ENCODE peak calls at places on chromosomes 13 and 19, in seven cellular contexts. M, P, B, I, F, D and J are unnamed samples.

GRCh38 chr13:30105381-30105780 is 202.0 kb downstream of the KATNAL1 start:
- DNase-seq in M (no peak), P (no peak), B (no peak), I (no peak), F (no peak), D (no peak), J (no peak)

GRCh38 chr13:33723365-33723764 is 94.6 kb upstream of the RFC3 start:
- DNase-seq in M (no peak), P (peak; percentile 12), B (no peak), I (no peak), F (no peak), D (no peak), J (no peak)

GRCh38 chr19:18477974-18478373 is 40.0 kb upstream of the ISYNA1 start:
- DNase-seq in M (no peak), P (no peak), B (no peak), I (no peak), F (no peak), D (no peak), J (no peak)

GRCh38 chr19:843180-843835 is 2.5 kb downstream of the PRTN3 start:
- DNase-seq in M (peak; percentile 44), P (no peak), B (no peak), I (no peak), F (no peak), D (no peak), J (no peak)

GRCh38 chr19:18685597-18686164 is 2.2 kb downstream of the CRTC1 start:
- DNase-seq in M (no peak), P (peak; percentile 31), B (no peak), I (no peak), F (no peak), D (no peak), J (no peak)

GRCh38 chr13:41610426-41610825 is 153.1 kb downstream of the RGCC start:
- DNase-seq in M (peak; percentile 48), P (peak; percentile 82), B (no peak), I (no peak), F (no peak), D (peak; percentile 76), J (no peak)

GRCh38 chr13:91797567-91797966 is 399.1 kb downstream of the GPC5 start:
- DNase-seq in M (no peak), P (no peak), B (no peak), I (no peak), F (no peak), D (no peak), J (no peak)

GRCh38 chr13:75788494-75788991 is 152.4 kb downstream of the LMO7 start:
- DNase-seq in M (peak; percentile 7), P (peak; percentile 92), B (no peak), I (no peak), F (no peak), D (peak; percentile 75), J (no peak)

GRCh38 chr19:52170863-52171320 is 529 bp downstream of the ZNF836 start:
- DNase-seq in M (peak; percentile 19), P (no peak), B (no peak), I (no peak), F (no peak), D (no peak), J (peak; percentile 2)

GRCh38 chr13:43785681-43786471 is 896 bp downstream of the ENOX1 start:
- DNase-seq in M (peak; percentile 71), P (peak; percentile 78), B (no peak), I (peak; percentile 90), F (no peak), D (no peak), J (no peak)

GRCh38 chr13:44904982-44905381 is 84.3 kb downstream of the NUFIP1 start:
- DNase-seq in M (peak; percentile 60), P (peak; percentile 96), B (no peak), I (peak; percentile 85), F (no peak), D (no peak), J (no peak)

GRCh38 chr13:112933649-112934048 is 35.4 kb upstream of the MCF2L start:
- DNase-seq in M (no peak), P (no peak), B (no peak), I (no peak), F (no peak), D (no peak), J (no peak)

GRCh38 chr19:36113425-36113824 is 1.2 kb downstream of the POLR2I start:
- DNase-seq in M (no peak), P (no peak), B (no peak), I (no peak), F (no peak), D (no peak), J (no peak)

GRCh38 chr13:55418095-55418494 is 1722.6 kb upstream of the PRR20A start:
- DNase-seq in M (no peak), P (no peak), B (no peak), I (no peak), F (no peak), D (no peak), J (no peak)

GRCh38 chr19:12997225-12997966 is 2.1 kb downstream of the NFIX start:
- DNase-seq in M (no peak), P (no peak), B (no peak), I (peak; percentile 72), F (no peak), D (no peak), J (no peak)

GRCh38 chr19:48754950-48755645 is at the start of gene FGF21:
- DNase-seq in M (no peak), P (no peak), B (no peak), I (no peak), F (no peak), D (no peak), J (no peak)

GRCh38 chr19:7881910-7882309 is 6.4 kb upstream of the LRRC8E start:
- DNase-seq in M (no peak), P (no peak), B (no peak), I (no peak), F (no peak), D (no peak), J (no peak)